ENCODE peak calls at places on chromosomes 16 and 17, in four cellular contexts. I is cardiac fibroblast, V is IMR-90, L is A549. N is an unnamed sample.

GRCh38 chr17:74454197-74455024 is 12.0 kb upstream of the CD300A start:
- DNase-seq in I (peak), V (peak), L (peak), N (no peak)

GRCh38 chr16:71933017-71933416 is 37.7 kb downstream of the IST1 start:
- DNase-seq in I (no peak), L (no peak), V (no peak), N (no peak)

GRCh38 chr16:84919267-84919666 is 92.1 kb downstream of the ZDHHC7 start:
- DNase-seq in I (no peak), V (peak), L (no peak), N (no peak)

GRCh38 chr17:30559656-30560055 is 82.4 kb downstream of the GOSR1 start:
- DNase-seq in V (no peak), I (no peak), L (no peak), N (no peak)

GRCh38 chr16:70712942-70713341 is 27.1 kb upstream of the MTSS2 start:
- DNase-seq in L (no peak), V (no peak), I (no peak), N (no peak)

GRCh38 chr17:31052187-31052889 is 42.4 kb upstream of the NF1 start:
- DNase-seq in L (no peak), I (peak), V (peak), N (no peak)

GRCh38 chr16:56137269-56137668 is 54.0 kb upstream of the GNAO1 start:
- DNase-seq in L (no peak), V (no peak), I (no peak), N (no peak)

GRCh38 chr16:54193656-54194007 is 93.0 kb downstream of the IRX3 start:
- DNase-seq in V (peak), I (peak), L (peak), N (peak)

GRCh38 chr16:65655802-65656201 is 533.9 kb upstream of the CDH11 start:
- DNase-seq in V (no peak), I (no peak), L (no peak), N (no peak)

GRCh38 chr16:26269663-26270062 is 577.9 kb downstream of the HS3ST4 start:
- DNase-seq in I (no peak), L (no peak), V (no peak), N (no peak)

GRCh38 chr17:73188011-73188410 is 4.8 kb upstream of the COG1 start:
- DNase-seq in I (no peak), V (no peak), L (no peak), N (no peak)

GRCh38 chr17:73231363-73231762 is 30.3 kb downstream of the CPSF4L start:
- DNase-seq in V (peak), L (peak), I (peak), N (peak)

GRCh38 chr16:85164838-85165516 is 52.7 kb upstream of the CIBAR2 start:
- DNase-seq in L (no peak), V (no peak), I (no peak), N (no peak)

GRCh38 chr16:80047796-80048649 is 447.5 kb upstream of the MAF start:
- DNase-seq in I (no peak), L (no peak), V (no peak), N (no peak)

GRCh38 chr16:53626816-53627215 is 76.8 kb downstream of the RPGRIP1L start:
- DNase-seq in L (no peak), V (no peak), I (no peak), N (no peak)

GRCh38 chr17:49106366-49107210 is 26.0 kb upstream of the B4GALNT2 start:
- DNase-seq in V (peak), L (peak), I (peak), N (no peak)

GRCh38 chr16:1039762-1040161 is 32.8 kb upstream of the SSTR5 start:
- DNase-seq in L (no peak), V (no peak), I (no peak), N (no peak)

GRCh38 chr16:2194166-2194834 is 2.1 kb downstream of the CASKIN1 start:
- DNase-seq in V (peak), L (peak), I (peak), N (no peak)

GRCh38 chr17:57832299-57832698 is 17.5 kb downstream of the MRPS23 start:
- DNase-seq in V (no peak), I (no peak), L (no peak), N (no peak)

GRCh38 chr17:57833597-57833939 is 16.3 kb downstream of the MRPS23 start:
- DNase-seq in I (no peak), V (no peak), L (no peak), N (no peak)

GRCh38 chr17:57832711-57833596 is 16.9 kb downstream of the MRPS23 start:
- DNase-seq in I (peak), L (peak), V (peak), N (peak)

GRCh38 chr17:57835333-57835900 is 14.4 kb downstream of the MRPS23 start:
- DNase-seq in V (no peak), I (no peak), L (no peak), N (no peak)

DNA sequence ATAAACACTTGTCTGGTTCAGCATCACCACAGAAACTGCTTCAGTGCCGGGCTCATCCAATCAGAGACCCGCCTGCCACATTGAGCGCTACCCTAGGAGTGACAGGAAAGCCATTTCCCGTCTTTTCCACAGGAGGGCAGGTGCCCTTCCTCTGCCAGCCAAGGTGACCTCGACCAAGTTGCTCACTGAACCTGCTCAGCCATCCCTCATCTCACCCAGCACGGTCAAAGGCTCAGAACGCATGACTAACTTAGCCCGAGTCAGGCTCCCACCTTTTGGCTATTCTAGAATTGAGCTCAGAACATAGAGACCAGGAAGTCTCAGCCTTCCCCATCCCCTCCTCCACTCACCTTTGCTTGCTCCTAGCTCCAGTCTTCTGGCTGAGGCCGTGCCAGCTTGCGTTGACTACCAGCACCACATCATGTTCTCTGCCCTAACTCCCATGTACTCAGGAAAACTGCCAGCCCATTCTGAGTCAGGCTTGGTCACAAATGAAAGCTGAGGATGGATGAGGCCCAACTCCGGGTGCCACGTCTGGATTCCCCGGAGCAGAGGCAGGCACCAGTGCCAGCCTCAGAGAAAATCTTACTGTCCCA is 15.6 kb downstream of the MRPS23 start:
- DNase-seq in L (no peak), I (no peak), V (no peak), N (no peak)
- TF ChIP-seq CTCF in L (no peak), I (peak), V (no peak), N (no peak)

DNA sequence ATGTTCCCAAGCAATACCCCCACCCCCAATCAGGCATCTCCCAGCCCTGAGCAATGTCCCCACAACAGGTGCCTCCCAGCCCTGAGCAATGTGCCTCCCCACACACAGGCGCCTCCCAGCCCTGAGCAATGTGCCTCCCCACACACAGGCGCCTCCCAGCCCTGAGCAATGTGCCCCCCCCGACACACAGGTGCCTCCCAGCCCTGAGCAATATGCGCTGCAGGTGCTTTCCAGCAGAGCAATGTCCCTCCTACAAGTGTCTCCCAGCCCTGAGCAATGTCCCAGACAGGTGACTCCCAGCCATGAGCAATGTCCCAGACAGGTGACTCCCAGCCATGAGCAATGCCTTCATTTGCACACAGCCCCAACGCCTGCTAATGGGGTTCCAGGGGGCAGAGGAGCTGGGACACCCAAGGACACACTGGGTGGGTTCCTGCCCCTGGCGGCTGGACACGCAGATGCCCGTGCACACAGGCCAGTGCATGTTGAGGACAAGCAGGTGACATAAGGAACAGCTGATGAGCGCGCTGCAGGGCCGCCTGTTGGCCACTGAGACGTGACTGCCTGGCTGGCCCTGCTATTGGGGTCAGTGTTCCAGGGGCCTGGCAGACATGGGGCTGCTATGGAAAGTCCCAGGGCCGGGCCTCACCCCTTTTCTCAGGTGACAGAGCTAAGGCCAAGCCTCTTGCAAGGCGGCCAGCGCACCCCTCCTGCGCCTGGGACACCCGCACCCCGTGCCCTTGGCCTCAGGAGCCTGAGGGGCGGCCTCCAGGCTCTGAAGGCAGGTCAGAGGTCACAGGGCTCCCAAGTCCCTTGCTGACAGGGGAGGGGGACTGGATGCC is 26.9 kb upstream of the PABPN1L start:
- DNase-seq in L (no peak), I (no peak), V (no peak), N (no peak)
- TF ChIP-seq CTCF in L (no peak), I (no peak), V (no peak), N (no peak)

DNA sequence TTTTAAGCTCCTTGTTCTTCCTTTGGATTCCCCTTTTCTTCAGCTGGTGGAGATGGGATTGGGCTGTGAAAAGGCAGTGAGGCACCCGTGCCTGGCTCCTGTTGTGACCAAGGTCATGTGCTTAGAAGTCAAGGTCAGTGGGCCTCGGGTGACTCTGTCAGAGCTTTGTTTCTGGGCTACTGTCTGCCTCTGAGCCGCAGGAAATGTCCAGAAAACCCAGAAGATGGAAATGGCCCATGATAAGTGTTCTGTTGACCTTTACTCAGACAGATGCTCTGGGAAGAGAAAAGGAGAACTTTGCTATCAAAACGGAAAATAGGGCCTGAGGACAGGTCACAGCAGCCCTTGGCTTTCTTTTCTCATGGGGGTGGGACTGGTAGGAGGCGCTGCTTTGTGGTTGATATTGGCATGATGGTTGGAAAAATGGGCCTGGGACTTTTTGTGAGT is 2.9 kb downstream of the ABCC1 start:
- DNase-seq in L (no peak), V (no peak), I (no peak), N (no peak)
- TF ChIP-seq CTCF in L (no peak), V (no peak), I (no peak), N (no peak)

GRCh38 chr17:58956997-58957724 is 149.5 kb downstream of the TRIM37 start:
- DNase-seq in L (no peak), I (peak), V (peak), N (no peak)

GRCh38 chr17:58965221-58965620 is 141.5 kb downstream of the TRIM37 start:
- DNase-seq in L (no peak), I (no peak), V (no peak), N (no peak)

GRCh38 chr17:58960068-58960467 is 146.6 kb downstream of the TRIM37 start:
- DNase-seq in V (peak), I (peak), L (peak), N (peak)
- TF ChIP-seq CTCF in V (peak), I (peak), L (no peak), N (no peak)

GRCh38 chr16:89918453-89919347 is at the start of gene MC1R:
- DNase-seq in I (peak), V (peak), L (peak), N (peak)
- TF ChIP-seq CTCF in I (peak), V (peak), L (peak), N (no peak)

GRCh38 chr16:52470601-52471000 is 76.3 kb downstream of the TOX3 start:
- DNase-seq in I (no peak), L (no peak), V (no peak), N (no peak)
- TF ChIP-seq CTCF in I (no peak), L (no peak), V (no peak), N (no peak)

GRCh38 chr17:45424769-45425124 is 7.9 kb downstream of the ARHGAP27 start:
- DNase-seq in V (no peak), L (no peak), I (no peak), N (no peak)

GRCh38 chr17:45423936-45424335 is 8.7 kb downstream of the ARHGAP27 start:
- DNase-seq in V (no peak), I (no peak), L (no peak), N (no peak)

GRCh38 chr17:45426561-45426960 is 6.1 kb downstream of the ARHGAP27 start:
- DNase-seq in I (no peak), V (no peak), L (no peak), N (peak)

GRCh38 chr17:45425984-45426413 is 6.7 kb downstream of the ARHGAP27 start:
- DNase-seq in V (no peak), L (no peak), I (no peak), N (no peak)

GRCh38 chr17:45425125-45425983 is 7.3 kb downstream of the ARHGAP27 start:
- DNase-seq in V (peak), L (peak), I (peak), N (peak)
- TF ChIP-seq CTCF in V (peak), L (peak), I (peak), N (no peak)

GRCh38 chr17:2724783-2725164 is 13.2 kb upstream of the CLUH start:
- DNase-seq in V (peak), L (peak), I (peak), N (no peak)
- TF ChIP-seq CTCF in V (peak), L (peak), I (no peak), N (no peak)

DNA sequence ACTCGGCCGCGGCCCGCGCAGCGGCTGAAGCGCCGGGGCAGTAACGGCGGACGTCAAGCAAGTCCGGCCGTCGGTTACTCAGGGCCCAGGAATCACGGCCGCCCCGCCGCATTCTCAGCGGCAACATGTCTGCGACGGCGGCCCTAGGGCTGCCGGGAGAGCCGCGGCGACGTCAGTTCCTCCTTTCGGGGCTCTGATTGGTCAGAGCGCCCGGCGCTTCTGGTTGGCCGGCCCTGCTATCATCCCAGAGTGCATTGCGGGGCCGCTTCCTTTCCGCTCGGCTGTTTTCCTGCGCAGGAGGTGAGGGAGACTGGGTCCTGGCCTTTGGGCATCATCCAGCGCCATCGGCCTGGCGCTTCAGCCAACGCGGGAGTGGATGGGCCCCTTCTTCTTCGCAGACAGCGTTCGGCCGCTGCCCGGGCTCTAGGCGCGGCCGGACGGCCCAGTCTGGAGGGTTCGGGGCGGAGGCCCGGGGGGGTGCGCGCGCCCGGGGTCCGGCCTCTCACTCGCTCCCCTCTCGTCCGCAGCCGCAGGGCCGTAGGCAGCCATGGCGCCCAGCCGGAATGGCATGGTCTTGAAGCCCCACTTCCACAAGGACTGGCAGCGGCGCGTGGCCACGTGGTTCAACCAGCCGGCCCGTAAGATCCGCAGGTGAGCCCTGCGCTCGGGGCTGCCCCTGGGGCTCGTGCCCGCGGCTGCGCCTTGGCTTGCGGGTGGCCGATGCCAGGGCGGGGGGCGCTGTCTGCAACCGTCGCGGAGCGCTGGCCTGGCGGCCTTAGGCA is at the start of gene RPL13:
- DNase-seq in L (peak), I (peak), V (peak), N (peak)
- TF ChIP-seq CTCF in L (no peak), I (no peak), V (peak), N (no peak)

DNA sequence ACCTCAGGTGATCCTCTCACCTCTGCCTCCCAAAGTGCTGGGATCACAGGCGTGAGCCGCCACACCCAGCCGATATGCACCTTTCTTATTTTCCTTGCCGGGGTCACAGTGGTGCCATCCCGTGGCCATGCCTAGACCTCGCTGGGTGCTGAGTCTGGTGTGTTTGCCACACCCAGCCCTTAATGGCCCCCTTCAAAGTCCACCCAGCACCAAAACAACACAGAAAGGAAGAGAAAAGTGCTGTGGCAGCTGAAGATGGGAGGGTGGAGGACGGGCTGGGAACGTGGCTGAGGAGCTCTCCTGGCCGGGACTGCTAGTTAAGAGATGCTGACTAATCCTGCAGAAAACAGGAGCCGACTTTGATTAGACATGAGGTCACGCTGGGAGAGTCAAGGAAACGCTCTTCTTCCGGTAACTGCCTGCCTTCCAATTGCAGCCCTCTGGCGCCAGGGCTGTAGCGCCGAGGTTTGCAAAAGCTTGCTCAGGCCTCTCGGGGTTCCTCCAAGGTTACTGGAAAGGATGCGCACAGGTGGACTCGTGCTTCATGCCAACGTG is 10.9 kb downstream of the SLC43A2 start:
- DNase-seq in I (peak), V (peak), L (peak), N (no peak)
- TF ChIP-seq CTCF in I (no peak), V (peak), L (peak), N (no peak)